ENCODE peak calls at places on chromosomes 12 and 14, in four cellular contexts. One of them, this sample, is unnamed.
A peak's percentile ranks its signal among the peaks of the same experiment; 100 is the strongest.

GRCh38 chr14:64407329-64407728 is 19.2 kb downstream of the MTHFD1 start:
- DNase-seq in ovary: no peak
- DNase-seq in heart right ventricle: no peak
- DNase-seq in RWPE1: no peak
- DNase-seq in this sample: no peak

GRCh38 chr12:45273717-45274271 is 57.9 kb downstream of the ANO6 start:
- DNase-seq in heart right ventricle: peak; percentile 35
- DNase-seq in RWPE1: peak; percentile 89
- DNase-seq in ovary: no peak
- DNase-seq in this sample: peak; percentile 96

GRCh38 chr14:90491221-90491867 is 94.5 kb downstream of the CALM1 start:
- DNase-seq in RWPE1: no peak
- DNase-seq in ovary: peak; percentile 91
- DNase-seq in heart right ventricle: peak; percentile 85
- DNase-seq in this sample: peak; percentile 67

GRCh38 chr12:94705656-94706055 is 55.3 kb upstream of the TMCC3 start:
- DNase-seq in RWPE1: no peak
- DNase-seq in ovary: no peak
- DNase-seq in heart right ventricle: no peak
- DNase-seq in this sample: no peak

GRCh38 chr12:63930971-63931370 is 86.5 kb downstream of the SRGAP1 start:
- DNase-seq in heart right ventricle: no peak
- DNase-seq in ovary: no peak
- DNase-seq in RWPE1: no peak
- DNase-seq in this sample: peak; percentile 91

GRCh38 chr12:85755760-85756159 is 80.4 kb downstream of the RASSF9 start:
- DNase-seq in RWPE1: no peak
- DNase-seq in ovary: no peak
- DNase-seq in heart right ventricle: no peak
- DNase-seq in this sample: peak; percentile 45

GRCh38 chr12:67651380-67651695 is 2.8 kb downstream of the DYRK2 start:
- DNase-seq in ovary: no peak
- DNase-seq in RWPE1: peak; percentile 4
- DNase-seq in heart right ventricle: no peak
- DNase-seq in this sample: peak; percentile 72

GRCh38 chr14:76765461-76765931 is 4.2 kb downstream of the VASH1 start:
- DNase-seq in RWPE1: no peak
- DNase-seq in ovary: no peak
- DNase-seq in heart right ventricle: no peak
- DNase-seq in this sample: no peak

GRCh38 chr14:105398044-105398725 is at the start of gene TEX22:
- DNase-seq in heart right ventricle: peak; percentile 94
- DNase-seq in ovary: peak; percentile 96
- DNase-seq in RWPE1: peak; percentile 73
- DNase-seq in this sample: peak; percentile 91

GRCh38 chr12:52691765-52692150 is 11.6 kb upstream of the KRT1 start:
- DNase-seq in RWPE1: no peak
- DNase-seq in ovary: no peak
- DNase-seq in heart right ventricle: no peak
- DNase-seq in this sample: no peak

GRCh38 chr12:54692353-54692752 is 44.2 kb upstream of the DCD start:
- DNase-seq in ovary: no peak
- DNase-seq in heart right ventricle: no peak
- DNase-seq in RWPE1: no peak
- DNase-seq in this sample: no peak

GRCh38 chr14:105161314-105161713 is 7.3 kb downstream of the JAG2 start:
- DNase-seq in ovary: no peak
- DNase-seq in heart right ventricle: no peak
- DNase-seq in RWPE1: no peak
- DNase-seq in this sample: no peak

GRCh38 chr14:90649096-90649495 is 167.1 kb downstream of the TTC7B start:
- DNase-seq in RWPE1: no peak
- DNase-seq in ovary: no peak
- DNase-seq in heart right ventricle: no peak
- DNase-seq in this sample: no peak

GRCh38 chr14:56351861-56352260 is 227.7 kb upstream of the TMEM260 start:
- DNase-seq in heart right ventricle: no peak
- DNase-seq in RWPE1: peak; percentile 8
- DNase-seq in ovary: no peak
- DNase-seq in this sample: peak; percentile 89

GRCh38 chr12:117803013-117803412 is 165.8 kb downstream of the KSR2 start:
- DNase-seq in heart right ventricle: no peak
- DNase-seq in ovary: no peak
- DNase-seq in RWPE1: peak; percentile 87
- DNase-seq in this sample: no peak

DNA sequence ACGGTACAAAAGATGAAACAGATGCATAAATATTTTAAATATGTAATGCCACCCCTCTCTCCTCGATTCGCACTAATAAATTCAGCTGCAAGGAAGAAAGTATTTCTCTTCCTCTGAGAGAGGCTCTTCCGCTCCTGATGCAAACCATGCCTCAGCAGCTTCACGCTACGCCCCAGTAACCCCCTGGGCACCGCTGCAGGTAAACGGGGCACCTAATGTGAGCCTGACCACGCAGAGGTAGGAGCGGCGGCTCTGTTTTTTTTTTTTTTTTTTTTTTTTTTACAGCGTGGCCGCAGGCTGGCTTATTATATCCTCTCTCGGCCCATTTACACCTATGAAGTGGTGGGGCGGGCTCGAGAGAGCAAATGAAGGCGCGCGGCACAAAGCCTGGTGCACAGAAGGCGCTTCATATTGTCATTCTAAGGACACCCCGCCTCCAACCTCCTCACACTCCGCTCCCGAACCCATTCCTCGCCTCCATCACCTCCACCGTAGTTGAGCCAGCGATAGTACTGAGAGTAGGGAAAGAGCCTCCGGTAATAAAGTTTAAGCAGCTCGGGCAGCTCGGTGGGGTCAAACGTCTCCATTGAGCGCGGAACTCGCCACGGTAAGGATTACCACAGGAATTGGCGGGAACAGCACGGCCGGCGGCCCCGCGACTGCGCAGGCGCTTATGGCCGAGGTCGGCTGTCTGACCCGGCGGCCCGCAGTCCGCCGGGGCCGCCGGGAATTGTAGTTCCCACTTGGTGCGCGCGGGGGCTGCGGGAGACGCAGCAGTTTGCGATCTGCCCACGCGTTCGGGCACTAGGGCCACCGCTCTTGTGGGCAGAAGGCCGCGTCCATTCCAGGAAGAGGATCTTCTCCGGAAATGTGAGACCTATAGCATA is at the start of gene PRIM1:
- DNase-seq in RWPE1: peak; percentile 93
- DNase-seq in ovary: peak; percentile 84
- DNase-seq in heart right ventricle: peak; percentile 76
- DNase-seq in this sample: peak; percentile 92
- H3K27ac ChIP-seq in RWPE1: peak within 1 kb of the TSS; percentile 85
- H3K27ac ChIP-seq in ovary: no peak within 1 kb of the TSS
- H3K27ac ChIP-seq in heart right ventricle: peak within 1 kb of the TSS; percentile 63
- H3K27ac ChIP-seq in this sample: no peak within 1 kb of the TSS

GRCh38 chr12:76878899-76879709 is at the start of gene CSRP2:
- DNase-seq in RWPE1: peak; percentile 89
- DNase-seq in ovary: peak; percentile 93
- DNase-seq in heart right ventricle: peak; percentile 88
- DNase-seq in this sample: peak; percentile 92
- H3K27ac ChIP-seq in RWPE1: peak within 1 kb of the TSS; percentile 78
- H3K27ac ChIP-seq in ovary: peak within 1 kb of the TSS; percentile 13
- H3K27ac ChIP-seq in heart right ventricle: peak within 1 kb of the TSS; percentile 96
- H3K27ac ChIP-seq in this sample: peak within 1 kb of the TSS; percentile 90

DNA sequence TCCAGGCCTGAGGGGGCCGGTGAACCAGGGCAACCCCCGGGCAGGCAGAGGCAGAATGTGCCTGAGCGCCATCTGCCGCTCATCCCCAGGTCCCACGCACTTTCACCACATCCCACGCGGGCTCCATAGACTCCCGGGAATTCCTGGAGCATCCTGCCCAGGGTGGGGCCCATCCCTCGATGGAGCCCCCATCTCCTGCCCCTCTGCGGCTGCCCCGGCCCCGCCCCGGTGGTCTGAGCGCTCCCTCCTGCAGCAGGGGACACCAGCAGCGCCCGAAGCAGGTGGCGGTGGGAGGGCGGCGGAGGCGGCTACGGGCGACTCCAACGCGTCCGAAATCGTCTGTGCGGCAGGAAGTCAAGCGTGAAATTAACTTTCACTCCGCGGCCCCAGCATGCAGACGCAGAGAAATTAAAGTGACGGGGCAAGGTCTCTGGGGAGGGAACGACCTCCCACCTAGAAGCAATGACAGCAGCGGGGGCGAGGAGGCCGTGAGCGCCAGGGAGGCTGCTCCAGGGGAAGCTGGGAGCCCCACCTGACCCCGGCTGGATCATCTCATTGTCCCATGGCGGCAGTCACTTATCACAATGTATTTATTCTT is 122.2 kb downstream of the NCOR2 start:
- DNase-seq in heart right ventricle: no peak
- DNase-seq in RWPE1: no peak
- DNase-seq in ovary: no peak
- DNase-seq in this sample: no peak
- H3K27ac ChIP-seq in heart right ventricle: no peak overlapping the region
- H3K27ac ChIP-seq in RWPE1: peak overlapping the region; percentile 90
- H3K27ac ChIP-seq in ovary: no peak overlapping the region
- H3K27ac ChIP-seq in this sample: no peak overlapping the region

GRCh38 chr12:43762596-43762995 is 3.8 kb downstream of the IRAK4 start:
- DNase-seq in heart right ventricle: no peak
- DNase-seq in ovary: no peak
- DNase-seq in RWPE1: no peak
- DNase-seq in this sample: no peak

GRCh38 chr12:43758728-43759563 is at the start of the genes IRAK4 and PUS7L:
- DNase-seq in ovary: peak; percentile 95
- DNase-seq in heart right ventricle: peak; percentile 94
- DNase-seq in RWPE1: peak; percentile 95
- DNase-seq in this sample: peak; percentile 100

GRCh38 chr12:43758247-43758727 is 303 bp downstream of the PUS7L start:
- DNase-seq in ovary: no peak
- DNase-seq in RWPE1: peak; percentile 55
- DNase-seq in heart right ventricle: no peak
- DNase-seq in this sample: peak; percentile 71

GRCh38 chr12:43761535-43761934 is 2.8 kb downstream of the IRAK4 start:
- DNase-seq in RWPE1: no peak
- DNase-seq in heart right ventricle: no peak
- DNase-seq in ovary: no peak
- DNase-seq in this sample: no peak

GRCh38 chr12:43760396-43760795 is 1.6 kb downstream of the IRAK4 start:
- DNase-seq in ovary: no peak
- DNase-seq in RWPE1: no peak
- DNase-seq in heart right ventricle: no peak
- DNase-seq in this sample: no peak
- H3K27ac ChIP-seq in ovary: no peak overlapping the region
- H3K27ac ChIP-seq in RWPE1: no peak overlapping the region
- H3K27ac ChIP-seq in heart right ventricle: no peak overlapping the region
- H3K27ac ChIP-seq in this sample: no peak overlapping the region

GRCh38 chr14:59355101-59355500 is 110.1 kb downstream of the GPR135 start:
- DNase-seq in ovary: no peak
- DNase-seq in RWPE1: no peak
- DNase-seq in heart right ventricle: no peak
- DNase-seq in this sample: no peak
- H3K27ac ChIP-seq in ovary: no peak overlapping the region
- H3K27ac ChIP-seq in RWPE1: no peak overlapping the region
- H3K27ac ChIP-seq in heart right ventricle: peak overlapping the region; percentile 56
- H3K27ac ChIP-seq in this sample: peak overlapping the region; percentile 52

DNA sequence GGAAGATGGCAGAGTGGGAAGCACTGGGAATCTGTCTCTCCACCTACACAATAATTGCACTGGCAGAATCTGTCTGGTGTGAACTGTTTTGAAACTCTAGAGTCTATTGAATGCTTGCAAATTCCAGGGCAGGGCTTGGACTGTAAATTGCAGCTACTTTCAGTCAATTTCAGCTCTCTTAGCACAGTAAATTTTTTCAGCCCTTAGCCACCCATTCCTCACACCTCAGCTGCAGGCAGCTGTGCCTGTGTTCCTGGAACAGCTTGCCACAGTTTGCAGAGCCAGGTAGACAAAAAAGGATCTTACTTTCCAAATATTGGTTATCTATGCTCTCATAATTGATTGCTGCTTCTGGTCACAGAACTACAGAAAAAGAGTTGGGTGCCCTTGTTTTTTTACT is 33.4 kb upstream of the MMP19 start:
- DNase-seq in RWPE1: no peak
- DNase-seq in heart right ventricle: no peak
- DNase-seq in ovary: no peak
- DNase-seq in this sample: no peak
- H3K27ac ChIP-seq in RWPE1: no peak overlapping the region
- H3K27ac ChIP-seq in heart right ventricle: no peak overlapping the region
- H3K27ac ChIP-seq in ovary: no peak overlapping the region
- H3K27ac ChIP-seq in this sample: no peak overlapping the region

DNA sequence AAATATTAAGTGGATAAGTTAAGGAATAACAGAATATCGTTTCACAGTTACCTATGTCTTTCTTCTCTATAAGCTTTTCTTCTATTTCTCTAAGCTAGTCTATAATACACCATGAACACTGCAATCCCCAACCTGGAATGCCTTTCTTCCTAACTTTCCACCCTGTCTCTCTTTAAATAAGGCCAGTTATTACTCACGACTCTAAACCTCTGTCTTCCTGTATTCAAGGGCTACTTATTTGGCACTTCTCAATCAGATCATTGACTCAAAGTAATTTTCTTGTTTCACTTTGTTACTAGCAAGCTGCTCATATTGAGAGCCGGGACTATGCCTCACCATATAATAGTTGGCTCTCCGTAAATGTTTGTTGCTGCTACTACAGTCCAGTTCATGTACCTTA is 13.5 kb downstream of the FERMT2 start:
- DNase-seq in ovary: no peak
- DNase-seq in RWPE1: no peak
- DNase-seq in heart right ventricle: no peak
- DNase-seq in this sample: peak; percentile 32
- H3K27ac ChIP-seq in ovary: no peak overlapping the region
- H3K27ac ChIP-seq in RWPE1: no peak overlapping the region
- H3K27ac ChIP-seq in heart right ventricle: no peak overlapping the region
- H3K27ac ChIP-seq in this sample: peak overlapping the region; percentile 20

This sample was measured in GM23248.